ENCODE peak calls at places on chromosomes 3 and 15, in six cellular contexts. X is mucosa of gallbladder; Q is fibroblast of mammary gland; P is stimulated activated CD4-positive, alpha-beta T cell treated with anti-CD3 and anti-CD28 coated beads, Interleukin-15, amount 100 ng/mL, for 1 hour; E is stimulated activated CD8-positive, alpha-beta memory T cell treated with anti-CD3 and anti-CD28 coated beads, Interleukin-15, amount 100 ng/mL, for 24 hours; S is naive thymus-derived CD8-positive, alpha-beta T cell. G is an unnamed sample.
A peak's percentile ranks its signal among the peaks of the same experiment; 100 is the strongest.

GRCh38 chr15:47718474-47719440 is 1.5 kb downstream of the SEMA6D start:
- DNase-seq in S (no peak), Q (no peak), X (no peak), P (no peak), E (no peak), G (peak; percentile 15)

GRCh38 chr3:59678042-59678707 is 628.4 kb upstream of the CFAP20DC start:
- DNase-seq in E (no peak), S (no peak), P (no peak), Q (no peak), X (no peak), G (no peak)

GRCh38 chr3:88896026-88896425 is 211.4 kb upstream of the EPHA3 start:
- DNase-seq in P (no peak), S (no peak), X (no peak), E (no peak), Q (no peak), G (no peak)

GRCh38 chr15:80608688-80609087 is 86.4 kb upstream of the ABHD17C start:
- DNase-seq in Q (no peak), E (no peak), P (no peak), X (no peak), S (no peak), G (no peak)

GRCh38 chr15:39432007-39432406 is 148.9 kb upstream of the THBS1 start:
- DNase-seq in S (no peak), Q (no peak), P (no peak), E (no peak), X (no peak), G (no peak)

GRCh38 chr15:73934281-73934680 is 8.0 kb downstream of the LOXL1 start:
- DNase-seq in S (no peak), Q (no peak), E (no peak), P (no peak), X (peak; percentile 42), G (no peak)

GRCh38 chr15:77026501-77027110 is 31.7 kb downstream of the PSTPIP1 start:
- DNase-seq in X (no peak), E (no peak), P (no peak), S (no peak), Q (no peak), G (peak; percentile 6)

GRCh38 chr3:172210355-172210754 is 171.0 kb downstream of the FNDC3B start:
- DNase-seq in Q (peak; percentile 58), X (no peak), P (no peak), S (no peak), E (no peak), G (no peak)